ENCODE peak calls at places on chromosome 13, in five cellular contexts. B, S, G, M and R are unnamed samples.
A peak's percentile ranks its signal among the peaks of the same experiment; 100 is the strongest.

GRCh38 chr13:79281335-79281734 is 124.7 kb downstream of the RBM26 start:
- DNase-seq in M (no peak), B (no peak), S (no peak), G (no peak), R (no peak)

GRCh38 chr13:24660023-24660806 is 20.0 kb upstream of the ATP12A start:
- DNase-seq in G (no peak), S (no peak), B (no peak), M (no peak), R (no peak)

GRCh38 chr13:51806571-51806970 is 2.6 kb upstream of the DHRS12 start:
- DNase-seq in B (no peak), M (peak; percentile 46), S (peak; percentile 56), G (no peak), R (no peak)

GRCh38 chr13:33611016-33611805 is 206.7 kb upstream of the RFC3 start:
- DNase-seq in G (peak; percentile 70), B (peak; percentile 13), S (peak; percentile 78), M (peak; percentile 86), R (no peak)

GRCh38 chr13:37656247-37656940 is 57.8 kb upstream of the POSTN start:
- DNase-seq in M (peak; percentile 97), S (no peak), G (no peak), B (no peak), R (no peak)

GRCh38 chr13:112905619-112905989 is 63.4 kb upstream of the MCF2L start:
- DNase-seq in G (no peak), S (no peak), B (no peak), M (no peak), R (no peak)

GRCh38 chr13:107835339-107836018 is 379.9 kb downstream of the LIG4 start:
- DNase-seq in G (no peak), B (no peak), S (no peak), M (peak; percentile 51), R (no peak)

GRCh38 chr13:108915634-108916497 is 286.5 kb downstream of the MYO16 start:
- DNase-seq in B (peak; percentile 77), S (peak; percentile 82), G (peak; percentile 92), M (peak; percentile 96), R (peak; percentile 60)

GRCh38 chr13:73058741-73059459 is at the start of gene KLF5:
- DNase-seq in M (peak; percentile 81), G (peak; percentile 98), B (peak; percentile 86), S (peak; percentile 95), R (peak; percentile 53)

GRCh38 chr13:32323912-32324311 is 8.6 kb downstream of the BRCA2 start:
- DNase-seq in S (no peak), B (no peak), G (no peak), M (peak; percentile 62), R (no peak)

GRCh38 chr13:46751811-46752635 is 44.9 kb downstream of the ESD start:
- DNase-seq in G (no peak), M (peak; percentile 20), B (no peak), S (no peak), R (peak; percentile 26)

GRCh38 chr13:36431204-36432105 is 840 bp upstream of the CCNA1 start:
- DNase-seq in B (no peak), M (no peak), S (no peak), G (no peak), R (no peak)

GRCh38 chr13:31476266-31476665 is 263.1 kb upstream of the RXFP2 start:
- DNase-seq in B (no peak), M (peak; percentile 96), S (no peak), G (no peak), R (no peak)

GRCh38 chr13:44932171-44932849 is 57.0 kb downstream of the NUFIP1 start:
- DNase-seq in S (no peak), B (no peak), G (no peak), M (peak; percentile 71), R (no peak)

GRCh38 chr13:114166381-114167131 is 12.5 kb upstream of the CFAP97D2 start:
- DNase-seq in S (peak; percentile 34), G (no peak), M (peak; percentile 47), B (no peak), R (no peak)

GRCh38 chr13:20024706-20025105 is 66.2 kb downstream of the ZMYM2 start:
- DNase-seq in S (no peak), B (no peak), G (no peak), M (no peak), R (no peak)

GRCh38 chr13:113848431-113849260 is 15.2 kb downstream of the GAS6 start:
- DNase-seq in B (no peak), G (no peak), S (peak; percentile 1), M (no peak), R (no peak)

GRCh38 chr13:85363504-85363903 is 435.7 kb downstream of the SLITRK6 start:
- DNase-seq in B (no peak), G (no peak), M (no peak), S (no peak), R (no peak)

GRCh38 chr13:50921706-50922105 is 12.1 kb downstream of the RNASEH2B start:
- DNase-seq in S (no peak), B (no peak), M (no peak), G (no peak), R (no peak)

GRCh38 chr13:32284927-32285632 is 30.1 kb downstream of the ZAR1L start:
- DNase-seq in B (no peak), S (peak; percentile 79), M (peak; percentile 86), G (no peak), R (no peak)

GRCh38 chr13:23323946-23324709 is 109.4 kb downstream of the SACS start:
- DNase-seq in S (no peak), M (no peak), B (no peak), G (no peak), R (no peak)

GRCh38 chr13:101231751-101232428 is 184.4 kb downstream of the NALCN start:
- DNase-seq in S (no peak), G (no peak), B (no peak), M (peak; percentile 27), R (no peak)

GRCh38 chr13:50672025-50672424 is 171.5 kb downstream of the DLEU7 start:
- DNase-seq in B (no peak), M (no peak), S (no peak), G (no peak), R (no peak)

GRCh38 chr13:93336733-93337132 is 110.1 kb downstream of the GPC6 start:
- DNase-seq in M (no peak), S (no peak), G (no peak), B (no peak), R (no peak)

GRCh38 chr13:105735269-105735668 is 800.2 kb downstream of the EFNB2 start:
- DNase-seq in G (no peak), S (no peak), M (no peak), B (no peak), R (no peak)

GRCh38 chr13:79647518-79647917 is 166.6 kb downstream of the NDFIP2 start:
- DNase-seq in S (no peak), G (no peak), M (no peak), B (no peak), R (no peak)

GRCh38 chr13:114115796-114116195 is 16.6 kb downstream of the RASA3 start:
- DNase-seq in M (no peak), S (peak; percentile 2), B (no peak), G (peak; percentile 18), R (no peak)

DNA sequence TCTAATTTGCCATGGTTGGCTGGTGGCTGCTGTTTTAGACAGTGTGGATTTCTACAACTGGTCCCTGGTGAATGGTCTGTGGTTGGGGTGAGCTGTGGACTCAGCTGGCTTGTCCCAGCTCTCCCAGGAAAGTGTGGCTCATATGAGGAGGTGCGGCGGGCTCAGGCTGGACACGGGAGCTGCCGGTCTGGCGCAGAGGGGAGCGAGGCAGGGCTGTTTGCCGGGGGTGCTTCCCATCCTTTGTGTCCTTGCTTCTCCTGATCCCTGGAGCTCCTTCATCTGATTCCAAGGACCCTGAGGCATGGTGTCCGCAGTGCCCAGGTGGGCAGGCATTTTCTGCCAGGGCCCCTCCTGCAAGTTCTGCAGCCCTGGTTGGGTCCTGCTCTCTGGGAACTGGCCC is 104.9 kb downstream of the TEX29 start:
- DNase-seq in M (no peak), B (no peak), S (no peak), G (no peak), R (no peak)
- H3K4me3 ChIP-seq in M (no peak overlapping the region), B (no peak overlapping the region), S (no peak overlapping the region), G (no peak overlapping the region), R (no peak overlapping the region)

DNA sequence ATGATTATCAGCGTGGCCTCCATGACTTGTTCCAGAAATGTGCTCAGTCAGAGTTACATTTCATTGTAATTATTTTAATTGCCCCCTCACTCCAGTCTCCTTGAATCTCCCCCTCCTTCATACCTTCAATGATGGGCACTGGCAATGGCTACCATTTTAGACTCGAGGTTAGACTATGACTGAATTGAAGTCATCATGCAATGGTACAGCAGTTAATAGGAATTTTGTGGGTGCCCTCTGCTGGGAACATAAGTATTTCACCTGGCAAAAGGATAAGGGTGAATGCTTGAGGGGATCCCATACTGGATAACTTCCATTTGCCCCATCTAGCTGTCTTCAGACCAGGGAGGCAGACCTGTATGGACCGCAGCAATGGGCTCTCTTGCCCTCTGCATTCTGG is 32.2 kb upstream of the USP12 start:
- DNase-seq in M (peak; percentile 42), B (no peak), S (no peak), G (no peak), R (no peak)
- TF ChIP-seq CTCF in M (peak; percentile 33), B (no peak), S (no peak), G (peak; percentile 48), R (peak; percentile 8)

GRCh38 chr13:26295812-26296211 is 41.9 kb downstream of the CDK8 start:
- DNase-seq in G (no peak), S (no peak), B (no peak), M (no peak), R (no peak)
- H3K4me3 ChIP-seq in G (no peak overlapping the region), S (no peak overlapping the region), B (no peak overlapping the region), M (no peak overlapping the region), R (no peak overlapping the region)

DNA sequence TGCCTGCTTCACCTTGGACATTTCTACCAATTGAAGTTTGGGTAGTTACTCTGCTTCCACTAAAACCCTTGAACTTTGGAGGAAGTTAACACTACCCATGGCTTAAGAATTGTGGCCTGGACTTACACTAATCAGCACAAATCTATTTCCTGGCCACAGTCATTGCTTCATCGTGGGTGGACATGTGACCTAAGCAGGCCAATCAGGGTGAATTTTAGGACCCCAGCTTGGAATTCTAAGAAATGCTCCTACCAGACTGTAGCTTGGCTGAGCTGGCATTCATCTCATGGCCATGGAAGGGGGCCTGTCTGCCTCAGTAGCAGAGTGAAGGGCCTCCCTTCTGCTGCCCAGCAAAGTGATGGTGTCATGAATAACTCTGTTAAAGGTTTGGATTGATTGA is 58.3 kb upstream of the SLC15A1 start:
- DNase-seq in G (no peak), S (no peak), M (no peak), B (no peak), R (no peak)
- TF ChIP-seq CTCF in G (no peak), S (no peak), M (no peak), B (no peak), R (no peak)

DNA sequence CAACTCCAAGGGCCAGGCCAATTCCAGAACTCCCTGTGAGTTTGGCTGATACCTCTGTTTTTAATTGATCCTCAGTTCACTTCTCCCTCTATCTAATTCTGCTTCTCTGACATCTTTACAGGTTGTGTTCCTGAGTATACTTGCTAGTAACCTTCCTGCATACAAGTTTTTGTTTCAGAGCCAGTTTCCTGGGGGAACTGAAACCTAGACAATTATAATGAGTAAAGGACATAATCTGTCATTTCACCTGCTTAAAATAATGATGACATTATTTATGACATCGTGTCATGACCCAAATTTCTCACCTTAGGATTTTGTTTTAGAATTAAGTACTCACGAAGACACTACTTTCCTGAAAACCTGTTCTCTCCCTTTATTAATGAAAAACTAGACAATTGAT is 12.5 kb upstream of the MYCBP2 start:
- DNase-seq in S (no peak), B (no peak), G (no peak), M (no peak), R (no peak)
- H3K4me3 ChIP-seq in S (no peak overlapping the region), B (no peak overlapping the region), G (no peak overlapping the region), M (no peak overlapping the region), R (peak overlapping the region; percentile 24)

GRCh38 chr13:26074706-26075105 is 22.9 kb upstream of the SHISA2 start:
- DNase-seq in B (no peak), S (no peak), M (peak; percentile 8), G (no peak), R (no peak)
- TF ChIP-seq CTCF in B (no peak), S (no peak), M (no peak), G (no peak), R (no peak)

GRCh38 chr13:40376867-40377266 is 289.6 kb downstream of the FOXO1 start:
- DNase-seq in G (no peak), M (no peak), S (no peak), B (no peak), R (no peak)
- H3K4me3 ChIP-seq in G (no peak overlapping the region), M (no peak overlapping the region), S (no peak overlapping the region), B (no peak overlapping the region), R (no peak overlapping the region)